ENCODE peak calls at places on chromosome 17, in nine cellular contexts. X, K, S, U, R, L, G, D and V are unnamed samples.

GRCh38 chr17:51103050-51103449 is 17.6 kb downstream of the SPAG9 start:
- DNase-seq in X (no peak), K (no peak), S (no peak), U (no peak), R (no peak), L (no peak), G (no peak), D (no peak), V (no peak)

GRCh38 chr17:12719948-12720347 is 54.3 kb downstream of the MYOCD start:
- DNase-seq in X (no peak), K (no peak), S (no peak), U (no peak), R (no peak), L (no peak), G (no peak), D (no peak), V (no peak)

GRCh38 chr17:28204751-28205150 is 114.2 kb upstream of the TMEM97 start:
- DNase-seq in X (no peak), K (no peak), S (no peak), U (no peak), R (no peak), L (peak), G (peak), D (no peak), V (no peak)

GRCh38 chr17:13230350-13230900 is 212.6 kb upstream of the ELAC2 start:
- DNase-seq in X (no peak), K (no peak), S (no peak), U (no peak), R (no peak), L (no peak), G (peak), D (no peak), V (no peak)

GRCh38 chr17:72974605-72975232 is 117.8 kb downstream of the SLC39A11 start:
- DNase-seq in X (no peak), K (no peak), S (peak), U (no peak), R (no peak), L (peak), G (no peak), D (no peak), V (no peak)

GRCh38 chr17:11279776-11280344 is 38.8 kb downstream of the SHISA6 start:
- DNase-seq in X (no peak), K (no peak), S (no peak), U (no peak), R (no peak), L (no peak), G (no peak), D (no peak), V (no peak)

GRCh38 chr17:58270476-58271290 is 10.1 kb downstream of the MPO start:
- DNase-seq in X (no peak), K (no peak), S (no peak), U (no peak), R (no peak), L (no peak), G (no peak), D (no peak), V (no peak)

GRCh38 chr17:79924639-79924976 is 85.4 kb upstream of the CBX4 start:
- DNase-seq in X (no peak), K (no peak), S (no peak), U (no peak), R (no peak), L (no peak), G (no peak), D (no peak), V (no peak)

GRCh38 chr17:9628509-9628908 is 16.8 kb upstream of the USP43 start:
- DNase-seq in X (no peak), K (no peak), S (no peak), U (no peak), R (no peak), L (no peak), G (no peak), D (no peak), V (no peak)

GRCh38 chr17:10802487-10803284 is 1.2 kb downstream of the TMEM238L start:
- DNase-seq in X (no peak), K (no peak), S (no peak), U (no peak), R (no peak), L (no peak), G (no peak), D (no peak), V (no peak)

GRCh38 chr17:40283662-40284061 is 4.0 kb upstream of the CDC6 start:
- DNase-seq in X (no peak), K (no peak), S (peak), U (no peak), R (no peak), L (peak), G (peak), D (no peak), V (no peak)

GRCh38 chr17:80424261-80424660 is 9.3 kb downstream of the ENDOV start:
- DNase-seq in X (no peak), K (no peak), S (no peak), U (no peak), R (no peak), L (no peak), G (no peak), D (no peak), V (no peak)

GRCh38 chr17:9235346-9235745 is 214.0 kb downstream of the NTN1 start:
- DNase-seq in X (no peak), K (no peak), S (no peak), U (no peak), R (no peak), L (no peak), G (no peak), D (no peak), V (no peak)

GRCh38 chr17:64747938-64748540 is 85.9 kb upstream of the SMURF2 start:
- DNase-seq in X (no peak), K (no peak), S (no peak), U (no peak), R (no peak), L (peak), G (peak), D (no peak), V (no peak)

GRCh38 chr17:57045868-57046671 is 39.0 kb upstream of the AKAP1 start:
- DNase-seq in X (no peak), K (peak), S (no peak), U (no peak), R (no peak), L (no peak), G (no peak), D (peak), V (peak)

GRCh38 chr17:42720996-42721583 is 23.8 kb downstream of the EZH1 start:
- DNase-seq in X (peak), K (no peak), S (peak), U (peak), R (no peak), L (peak), G (peak), D (no peak), V (no peak)

GRCh38 chr17:78729636-78730035 is 52.4 kb downstream of the CYTH1 start:
- DNase-seq in X (no peak), K (no peak), S (no peak), U (no peak), R (no peak), L (no peak), G (no peak), D (no peak), V (no peak)

GRCh38 chr17:39736319-39737165 is 1.2 kb upstream of the GRB7 start:
- DNase-seq in X (no peak), K (no peak), S (no peak), U (no peak), R (no peak), L (no peak), G (no peak), D (no peak), V (no peak)

GRCh38 chr17:56595831-56596740 is 2.6 kb downstream of the NOG start:
- DNase-seq in X (no peak), K (peak), S (peak), U (no peak), R (no peak), L (no peak), G (no peak), D (no peak), V (no peak)

GRCh38 chr17:76868176-76868668 is at the start of gene MGAT5B:
- DNase-seq in X (no peak), K (peak), S (peak), U (no peak), R (peak), L (peak), G (peak), D (peak), V (peak)

GRCh38 chr17:67995568-67996191 is 589 bp downstream of the C17orf58 start:
- DNase-seq in X (no peak), K (peak), S (no peak), U (no peak), R (no peak), L (no peak), G (peak), D (peak), V (no peak)

GRCh38 chr17:77825621-77826020 is 132.9 kb upstream of the TNRC6C start:
- DNase-seq in X (no peak), K (no peak), S (no peak), U (no peak), R (no peak), L (no peak), G (no peak), D (no peak), V (no peak)